ENCODE peak calls at places on chromosomes 3 and 15, in eight cellular contexts. C is neural crest cell, Y is GM12865, K is dorsolateral prefrontal cortex, F is fibroblast of the aortic adventitia, N is fibroblast of pulmonary artery, T is Panc1, J is endothelial cell. X is an unnamed sample.

GRCh38 chr3:155131104-155131503 is 51.0 kb downstream of the MME start:
- DNase-seq in C (no peak), Y (peak), K (no peak), F (peak), N (peak), T (no peak), J (no peak), X (peak)

GRCh38 chr3:185029071-185029470 is 123.8 kb downstream of the C3orf70 start:
- DNase-seq in C (no peak), Y (no peak), K (no peak), F (no peak), N (no peak), T (no peak), J (no peak), X (no peak)

GRCh38 chr15:53246996-53247395 is 456.9 kb upstream of the ONECUT1 start:
- DNase-seq in C (no peak), Y (no peak), K (no peak), F (no peak), N (no peak), T (no peak), J (no peak), X (no peak)

GRCh38 chr3:8198605-8199004 is 303.0 kb upstream of the LMCD1 start:
- DNase-seq in C (no peak), Y (no peak), K (no peak), F (no peak), N (no peak), T (no peak), J (no peak), X (no peak)

GRCh38 chr3:53156368-53156834 is 4.6 kb upstream of the PRKCD start:
- DNase-seq in C (no peak), Y (no peak), K (no peak), F (no peak), N (no peak), T (no peak), J (no peak), X (no peak)

GRCh38 chr3:137946341-137946973 is 63.5 kb upstream of the CLDN18 start:
- DNase-seq in C (peak), Y (peak), K (no peak), F (peak), N (peak), T (no peak), J (peak), X (peak)

GRCh38 chr3:141798455-141798854 is 35.2 kb downstream of the GRK7 start:
- DNase-seq in C (no peak), Y (no peak), K (no peak), F (peak), N (peak), T (no peak), J (no peak), X (no peak)

GRCh38 chr3:148681080-148681479 is 16.6 kb upstream of the AGTR1 start:
- DNase-seq in C (no peak), Y (no peak), K (no peak), F (no peak), N (no peak), T (peak), J (no peak), X (no peak)

GRCh38 chr3:142272200-142272891 is 47.0 kb upstream of the GK5 start:
- DNase-seq in C (no peak), Y (no peak), K (no peak), F (peak), N (peak), T (no peak), J (no peak), X (no peak)

GRCh38 chr3:177263615-177264365 is 66.5 kb upstream of the TBL1XR1 start:
- DNase-seq in C (no peak), Y (no peak), K (no peak), F (peak), N (peak), T (no peak), J (no peak), X (no peak)

GRCh38 chr3:50316657-50317242 is 5.8 kb downstream of the HYAL2 start:
- DNase-seq in C (no peak), Y (peak), K (no peak), F (no peak), N (no peak), T (no peak), J (no peak), X (no peak)

GRCh38 chr3:40398346-40398745 is 11.4 kb downstream of the ENTPD3 start:
- DNase-seq in C (no peak), Y (no peak), K (no peak), F (peak), N (no peak), T (no peak), J (no peak), X (no peak)

GRCh38 chr15:85532689-85533088 is 152.3 kb downstream of the AKAP13 start:
- DNase-seq in C (no peak), Y (no peak), K (no peak), F (no peak), N (no peak), T (no peak), J (no peak), X (no peak)

GRCh38 chr3:71825551-71826283 is 40.8 kb upstream of the PROK2 start:
- DNase-seq in C (no peak), Y (no peak), K (no peak), F (no peak), N (no peak), T (no peak), J (no peak), X (no peak)

GRCh38 chr3:30596161-30596560 is 10.2 kb upstream of the TGFBR2 start:
- DNase-seq in C (no peak), Y (no peak), K (no peak), F (no peak), N (no peak), T (no peak), J (no peak), X (no peak)

GRCh38 chr3:89303721-89304120 is 196.3 kb downstream of the EPHA3 start:
- DNase-seq in C (no peak), Y (no peak), K (no peak), F (peak), N (peak), T (no peak), J (no peak), X (no peak)

GRCh38 chr3:143897558-143898305 is 49.5 kb upstream of the SLC9A9 start:
- DNase-seq in C (no peak), Y (no peak), K (no peak), F (peak), N (peak), T (no peak), J (no peak), X (no peak)

GRCh38 chr15:73325191-73325980 is 43.4 kb downstream of the HCN4 start:
- DNase-seq in C (no peak), Y (peak), K (no peak), F (no peak), N (no peak), T (no peak), J (peak), X (peak)

GRCh38 chr15:39358441-39359041 is 222.3 kb upstream of the THBS1 start:
- DNase-seq in C (no peak), Y (peak), K (no peak), F (peak), N (peak), T (no peak), J (no peak), X (no peak)

GRCh38 chr3:140724856-140725812 is 47.3 kb downstream of the TRIM42 start:
- DNase-seq in C (no peak), Y (peak), K (no peak), F (no peak), N (no peak), T (no peak), J (no peak), X (no peak)

GRCh38 chr3:18712713-18713575 is 287.8 kb upstream of the SATB1 start:
- DNase-seq in C (no peak), Y (no peak), K (no peak), F (no peak), N (no peak), T (no peak), J (no peak), X (no peak)

GRCh38 chr15:99983171-99983891 is 250.1 kb upstream of the LYSMD4 start:
- DNase-seq in C (no peak), Y (no peak), K (no peak), F (no peak), N (peak), T (no peak), J (peak), X (no peak)

GRCh38 chr3:152737021-152737908 is 97.7 kb upstream of the P2RY1 start:
- DNase-seq in C (no peak), Y (peak), K (no peak), F (peak), N (peak), T (no peak), J (no peak), X (peak)

GRCh38 chr15:38555686-38556334 is 8.8 kb downstream of the RASGRP1 start:
- DNase-seq in C (no peak), Y (peak), K (no peak), F (peak), N (peak), T (no peak), J (no peak), X (peak)

GRCh38 chr3:32239638-32240550 is 1.4 kb downstream of the CMTM8 start:
- DNase-seq in C (peak), Y (peak), K (no peak), F (no peak), N (peak), T (no peak), J (peak), X (peak)

GRCh38 chr3:45333549-45333948 is 54.8 kb upstream of the LARS2 start:
- DNase-seq in C (no peak), Y (no peak), K (no peak), F (peak), N (peak), T (no peak), J (no peak), X (no peak)
- TF ChIP-seq CTCF in C (no peak), Y (no peak), K (no peak), F (no peak), N (no peak), T (no peak), J (no peak), X (no peak)

GRCh38 chr3:126926684-126927404 is 56.1 kb upstream of the PLXNA1 start:
- DNase-seq in C (no peak), Y (no peak), K (peak), F (peak), N (peak), T (peak), J (no peak), X (no peak)
- TF ChIP-seq CTCF in C (no peak), Y (no peak), K (no peak), F (peak), N (peak), T (no peak), J (no peak), X (no peak)

GRCh38 chr3:116337229-116337628 is 108.1 kb downstream of the LSAMP start:
- DNase-seq in C (no peak), Y (no peak), K (no peak), F (no peak), N (no peak), T (no peak), J (no peak), X (no peak)

GRCh38 chr3:116331370-116331769 is 113.9 kb downstream of the LSAMP start:
- DNase-seq in C (no peak), Y (no peak), K (no peak), F (no peak), N (no peak), T (no peak), J (no peak), X (no peak)
- TF ChIP-seq CTCF in C (no peak), Y (no peak), K (no peak), F (no peak), N (no peak), T (no peak), J (no peak), X (no peak)

GRCh38 chr15:31366169-31366734 is 39.6 kb downstream of the KLF13 start:
- DNase-seq in C (no peak), Y (no peak), K (peak), F (no peak), N (peak), T (no peak), J (no peak), X (no peak)
- TF ChIP-seq CTCF in C (no peak), Y (no peak), K (no peak), F (no peak), N (peak), T (no peak), J (no peak), X (no peak)

X was measured in GM13977.